ENCODE peak calls at places on chromosomes 13 and 19, in eight cellular contexts. W is mammary epithelial cell, J is H1, D is K562, O is endodermal cell, E is kidney, S is trophoblast cell, A is endothelial cell of umbilical vein. L is an unnamed sample.

GRCh38 chr13:98548230-98548629 is 28.7 kb downstream of the STK24 start:
- DNase-seq in W (no peak), J (no peak), D (no peak), O (no peak), E (no peak), S (no peak), A (no peak), L (no peak)

GRCh38 chr19:34241513-34242337 is 12.6 kb upstream of the GARRE1 start:
- DNase-seq in W (no peak), J (peak; percentile 83), D (peak; percentile 69), O (peak; percentile 95), E (no peak), S (peak; percentile 87), A (no peak), L (no peak)

GRCh38 chr13:39688699-39689405 is 33.4 kb downstream of the COG6 start:
- DNase-seq in W (no peak), J (no peak), D (no peak), O (no peak), E (no peak), S (no peak), A (no peak), L (no peak)

GRCh38 chr19:6038634-6039405 is 60.9 kb upstream of the RANBP3 start:
- DNase-seq in W (no peak), J (no peak), D (no peak), O (no peak), E (no peak), S (no peak), A (no peak), L (no peak)

GRCh38 chr13:114093118-114093517 is 39.3 kb downstream of the RASA3 start:
- DNase-seq in W (no peak), J (no peak), D (no peak), O (no peak), E (no peak), S (no peak), A (no peak), L (no peak)

GRCh38 chr13:99062593-99062992 is 84.7 kb upstream of the DOCK9 start:
- DNase-seq in W (peak; percentile 69), J (no peak), D (no peak), O (no peak), E (peak; percentile 83), S (no peak), A (peak; percentile 96), L (peak; percentile 52)

GRCh38 chr13:36814465-36814864 is 4.6 kb upstream of the RFXAP start:
- DNase-seq in W (no peak), J (no peak), D (peak; percentile 86), O (no peak), E (no peak), S (no peak), A (peak; percentile 30), L (peak; percentile 63)

GRCh38 chr13:39777527-39778061 is 122.1 kb downstream of the COG6 start:
- DNase-seq in W (peak; percentile 92), J (no peak), D (peak; percentile 1), O (peak; percentile 59), E (no peak), S (peak; percentile 81), A (peak; percentile 88), L (no peak)

GRCh38 chr19:28867978-28868377 is 345.0 kb downstream of the UQCRFS1 start:
- DNase-seq in W (no peak), J (no peak), D (no peak), O (no peak), E (no peak), S (no peak), A (no peak), L (no peak)

GRCh38 chr19:40717880-40718773 is 1.2 kb downstream of the ITPKC start:
- DNase-seq in W (peak; percentile 52), J (no peak), D (peak; percentile 38), O (peak; percentile 68), E (peak; percentile 89), S (no peak), A (peak; percentile 18), L (no peak)

GRCh38 chr19:12090807-12091206 is 26.3 kb downstream of the ZNF844 start:
- DNase-seq in W (peak; percentile 10), J (peak; percentile 83), D (peak; percentile 76), O (peak; percentile 84), E (no peak), S (peak; percentile 49), A (peak; percentile 30), L (peak; percentile 30)

GRCh38 chr19:15529774-15530372 is 21.5 kb downstream of the CYP4F22 start:
- DNase-seq in W (peak; percentile 75), J (no peak), D (no peak), O (no peak), E (no peak), S (no peak), A (no peak), L (no peak)

GRCh38 chr13:23678768-23679167 is 108.6 kb downstream of the TNFRSF19 start:
- DNase-seq in W (no peak), J (no peak), D (no peak), O (no peak), E (no peak), S (no peak), A (no peak), L (no peak)

GRCh38 chr19:13122275-13122878 is 4.3 kb downstream of the NACC1 start:
- DNase-seq in W (no peak), J (no peak), D (no peak), O (no peak), E (no peak), S (no peak), A (no peak), L (no peak)

GRCh38 chr19:6613711-6614110 is 22.8 kb upstream of the CD70 start:
- DNase-seq in W (peak; percentile 68), J (no peak), D (no peak), O (no peak), E (no peak), S (no peak), A (peak; percentile 38), L (no peak)

GRCh38 chr19:18433039-18433691 is 4.8 kb downstream of the ISYNA1 start:
- DNase-seq in W (no peak), J (peak; percentile 73), D (peak; percentile 72), O (peak; percentile 81), E (peak; percentile 87), S (no peak), A (no peak), L (no peak)

GRCh38 chr19:39406656-39407393 is at the start of gene ZFP36:
- DNase-seq in W (peak; percentile 90), J (peak; percentile 86), D (peak; percentile 84), O (peak; percentile 95), E (peak; percentile 95), S (peak; percentile 69), A (peak; percentile 76), L (no peak)

GRCh38 chr13:98556417-98556816 is 20.5 kb downstream of the STK24 start:
- DNase-seq in W (no peak), J (no peak), D (no peak), O (no peak), E (no peak), S (no peak), A (no peak), L (no peak)

GRCh38 chr13:31045621-31046081 is 113.2 kb downstream of the TEX26 start:
- DNase-seq in W (peak; percentile 92), J (no peak), D (peak; percentile 55), O (peak; percentile 58), E (peak; percentile 92), S (peak; percentile 67), A (peak; percentile 92), L (no peak)

GRCh38 chr13:43057653-43058317 is 34.4 kb downstream of the DNAJC15 start:
- DNase-seq in W (no peak), J (no peak), D (no peak), O (peak; percentile 71), E (no peak), S (no peak), A (peak; percentile 39), L (no peak)

GRCh38 chr13:98214008-98214643 is 37.1 kb upstream of the RNF113B start:
- DNase-seq in W (no peak), J (no peak), D (no peak), O (no peak), E (no peak), S (no peak), A (peak; percentile 31), L (no peak)

GRCh38 chr13:63299995-63300394 is 1884.3 kb upstream of the PCDH20 start:
- DNase-seq in W (no peak), J (no peak), D (no peak), O (no peak), E (no peak), S (no peak), A (no peak), L (no peak)

GRCh38 chr19:28217064-28217463 is 995.9 kb downstream of the UQCRFS1 start:
- DNase-seq in W (no peak), J (peak; percentile 56), D (no peak), O (peak; percentile 75), E (no peak), S (no peak), A (no peak), L (no peak)

GRCh38 chr13:35179920-35180663 is 238.0 kb downstream of the NBEA start:
- DNase-seq in W (no peak), J (no peak), D (no peak), O (no peak), E (no peak), S (no peak), A (no peak), L (no peak)

GRCh38 chr13:35179494-35179893 is 237.4 kb downstream of the NBEA start:
- DNase-seq in W (peak; percentile 26), J (no peak), D (no peak), O (no peak), E (no peak), S (no peak), A (no peak), L (no peak)
- H3K4me3 ChIP-seq in W (no peak overlapping the region), J (no peak overlapping the region), D (no peak overlapping the region), O (no peak overlapping the region), E (no peak overlapping the region), S (no peak overlapping the region), A (no peak overlapping the region), L (no peak overlapping the region)

GRCh38 chr13:48489003-48489402 is 43.9 kb downstream of the RCBTB2 start:
- DNase-seq in W (no peak), J (no peak), D (no peak), O (no peak), E (no peak), S (no peak), A (no peak), L (no peak)
- H3K9ac ChIP-seq in W (no peak overlapping the region), J (no peak overlapping the region), D (no peak overlapping the region), O (no peak overlapping the region), E (no peak overlapping the region), S (no peak overlapping the region), A (no peak overlapping the region), L (no peak overlapping the region)

DNA sequence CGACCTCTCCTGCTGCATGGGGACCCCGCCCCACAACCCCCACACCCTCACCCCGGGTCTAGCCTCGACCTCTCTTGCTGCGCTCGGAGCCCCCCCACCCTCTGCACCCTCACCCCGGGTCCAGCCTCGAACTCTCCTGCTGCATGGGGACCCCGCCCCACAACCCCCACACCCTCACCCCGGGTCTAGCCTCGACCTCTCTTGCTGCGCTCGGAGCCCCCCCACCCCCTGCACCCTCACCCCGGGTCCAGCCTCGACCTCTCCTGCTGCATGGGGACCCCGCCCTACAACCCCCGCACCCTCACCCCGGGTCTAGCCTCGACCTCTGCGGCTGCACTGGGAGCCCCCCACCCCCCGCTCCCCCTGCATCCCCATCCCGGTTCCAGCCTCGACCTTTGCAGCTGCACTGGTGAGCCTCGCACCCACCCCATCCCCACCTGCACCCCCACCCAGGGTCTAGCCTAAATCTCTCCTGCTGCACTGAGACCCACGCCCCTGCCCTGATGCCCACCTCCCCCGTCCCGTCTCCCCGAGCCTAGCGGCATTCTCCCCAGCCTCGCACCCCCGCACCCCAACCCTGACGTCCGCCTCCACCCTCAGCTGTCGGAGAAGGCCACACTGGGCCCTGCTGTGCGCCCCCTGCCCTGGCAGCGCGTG is 1.8 kb downstream of the CFD start:
- DNase-seq in W (no peak), J (no peak), D (no peak), O (no peak), E (no peak), S (no peak), A (no peak), L (no peak)
- H3K4me3 ChIP-seq in W (no peak overlapping the region), J (no peak overlapping the region), D (peak overlapping the region; percentile 62), O (no peak overlapping the region), E (no peak overlapping the region), S (no peak overlapping the region), A (no peak overlapping the region), L (peak overlapping the region; percentile 75)

GRCh38 chr13:51449018-51449417 is 3.8 kb downstream of the INTS6 start:
- DNase-seq in W (no peak), J (no peak), D (no peak), O (no peak), E (no peak), S (no peak), A (no peak), L (no peak)
- H3K9ac ChIP-seq in W (no peak overlapping the region), J (no peak overlapping the region), D (no peak overlapping the region), O (no peak overlapping the region), E (no peak overlapping the region), S (no peak overlapping the region), A (no peak overlapping the region), L (peak overlapping the region; percentile 12)